ENCODE peak calls at places on chromosomes 12 and 14, in four cellular contexts. V, H, Y and E are unnamed samples.

GRCh38 chr12:93521225-93521854 is 51.1 kb upstream of the SOCS2 start:
- DNase-seq in V (peak; percentile 72), H (no peak), Y (no peak), E (no peak)

GRCh38 chr12:119320678-119321077 is 13.9 kb upstream of the CCDC60 start:
- DNase-seq in V (no peak), H (no peak), Y (no peak), E (peak; percentile 58)

GRCh38 chr12:102722147-102722546 is 194.9 kb downstream of the PAH start:
- DNase-seq in V (no peak), H (no peak), Y (no peak), E (no peak)

GRCh38 chr12:97306121-97306520 is 156.5 kb upstream of the RMST start:
- DNase-seq in V (no peak), H (no peak), Y (no peak), E (no peak)

GRCh38 chr12:123957191-123957590 is 15.4 kb downstream of the CCDC92 start:
- DNase-seq in V (no peak), H (no peak), Y (no peak), E (no peak)

GRCh38 chr14:75917322-75918251 is 64.2 kb downstream of the TGFB3 start:
- DNase-seq in V (no peak), H (no peak), Y (no peak), E (no peak)

GRCh38 chr12:59780605-59781135 is 184.8 kb downstream of the SLC16A7 start:
- DNase-seq in V (no peak), H (no peak), Y (no peak), E (no peak)

GRCh38 chr14:41642402-41643195 is 35.9 kb downstream of the LRFN5 start:
- DNase-seq in V (no peak), H (no peak), Y (no peak), E (no peak)

GRCh38 chr12:65494537-65494936 is 216.1 kb downstream of the MSRB3 start:
- DNase-seq in V (no peak), H (no peak), Y (no peak), E (no peak)

GRCh38 chr12:47112679-47113078 is 32.9 kb upstream of the AMIGO2 start:
- DNase-seq in V (no peak), H (no peak), Y (no peak), E (no peak)

GRCh38 chr12:88639361-88639760 is 59.1 kb upstream of the KITLG start:
- DNase-seq in V (no peak), H (no peak), Y (no peak), E (no peak)

GRCh38 chr14:73236157-73236556 is 1.1 kb upstream of the PAPLN start:
- DNase-seq in V (no peak), H (no peak), Y (no peak), E (no peak)

GRCh38 chr12:104477812-104478388 is 21.2 kb downstream of the CHST11 start:
- DNase-seq in V (no peak), H (no peak), Y (no peak), E (no peak)

GRCh38 chr14:55128386-55129085 is 516 bp upstream of the LGALS3 start:
- DNase-seq in V (no peak), H (no peak), Y (no peak), E (no peak)

GRCh38 chr14:54637829-54638446 is 71.0 kb downstream of the SAMD4A start:
- DNase-seq in V (no peak), H (no peak), Y (no peak), E (no peak)

GRCh38 chr14:42224053-42224888 is 617.6 kb downstream of the LRFN5 start:
- DNase-seq in V (peak; percentile 52), H (peak; percentile 60), Y (no peak), E (peak; percentile 84)

GRCh38 chr12:52443966-52444365 is 8.0 kb downstream of the KRT6B start:
- DNase-seq in V (no peak), H (no peak), Y (no peak), E (no peak)

GRCh38 chr12:52440821-52441319 is 6.7 kb upstream of the KRT75 start:
- DNase-seq in V (no peak), H (no peak), Y (no peak), E (peak; percentile 48)

GRCh38 chr12:52444647-52445595 is 7.0 kb downstream of the KRT6B start:
- DNase-seq in V (no peak), H (no peak), Y (no peak), E (no peak)

GRCh38 chr12:52441320-52441911 is 7.2 kb upstream of the KRT75 start:
- DNase-seq in V (no peak), H (no peak), Y (no peak), E (peak; percentile 29)

DNA sequence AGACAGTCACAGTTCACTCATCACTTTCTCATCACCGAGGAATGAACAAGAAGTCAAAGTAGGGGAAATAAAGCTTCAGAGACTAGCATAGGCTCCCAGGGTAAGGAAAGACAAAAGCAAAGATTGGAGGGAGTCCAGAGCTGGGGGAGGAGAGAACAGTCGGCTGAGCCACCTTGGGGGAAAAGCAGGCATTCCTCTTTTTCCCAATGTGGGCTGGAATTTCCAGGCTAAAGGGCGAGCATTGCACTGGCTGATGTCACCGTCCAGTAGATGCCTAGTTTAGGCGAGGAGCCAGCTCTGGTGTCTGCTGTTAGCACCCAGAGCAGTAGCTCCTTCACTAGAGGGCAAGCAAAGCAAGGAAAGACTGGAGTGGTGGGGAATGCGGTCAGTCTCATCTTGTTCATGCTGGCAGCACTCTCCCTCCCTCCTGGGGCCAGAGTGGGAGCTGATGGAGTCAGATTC is 8.5 kb upstream of the KRT75 start:
- DNase-seq in V (no peak), H (no peak), Y (no peak), E (peak; percentile 54)
- H3K4me3 ChIP-seq in V (no peak overlapping the region), H (no peak overlapping the region), Y (no peak overlapping the region), E (no peak overlapping the region)

GRCh38 chr12:57883057-57883456 is 36.5 kb upstream of the CTDSP2 start:
- DNase-seq in V (no peak), H (no peak), Y (no peak), E (no peak)

GRCh38 chr12:57883700-57884099 is 37.2 kb upstream of the CTDSP2 start:
- DNase-seq in V (no peak), H (no peak), Y (no peak), E (no peak)

GRCh38 chr12:57877876-57878275 is 31.3 kb upstream of the CTDSP2 start:
- DNase-seq in V (no peak), H (peak; percentile 3), Y (no peak), E (no peak)

GRCh38 chr12:57882575-57882974 is 36.0 kb upstream of the CTDSP2 start:
- DNase-seq in V (no peak), H (peak; percentile 17), Y (no peak), E (no peak)

GRCh38 chr12:57881035-57881973 is 34.8 kb upstream of the CTDSP2 start:
- DNase-seq in V (no peak), H (peak; percentile 78), Y (no peak), E (no peak)
- TF ChIP-seq POLR2A in V (no peak), H (no peak), Y (no peak), E (no peak)

GRCh38 chr14:50001999-50002925 is 109.4 kb downstream of the ARF6 start:
- DNase-seq in V (peak; percentile 34), H (peak; percentile 80), Y (peak; percentile 88), E (no peak)
- H3K4me3 ChIP-seq in V (peak overlapping the region; percentile 52), H (peak overlapping the region; percentile 52), Y (peak overlapping the region; percentile 70), E (no peak overlapping the region)

GRCh38 chr14:101986953-101987352 is 22.6 kb downstream of the DYNC1H1 start:
- DNase-seq in V (no peak), H (no peak), Y (no peak), E (no peak)
- TF ChIP-seq POLR2A in V (no peak), H (no peak), Y (no peak), E (no peak)

DNA sequence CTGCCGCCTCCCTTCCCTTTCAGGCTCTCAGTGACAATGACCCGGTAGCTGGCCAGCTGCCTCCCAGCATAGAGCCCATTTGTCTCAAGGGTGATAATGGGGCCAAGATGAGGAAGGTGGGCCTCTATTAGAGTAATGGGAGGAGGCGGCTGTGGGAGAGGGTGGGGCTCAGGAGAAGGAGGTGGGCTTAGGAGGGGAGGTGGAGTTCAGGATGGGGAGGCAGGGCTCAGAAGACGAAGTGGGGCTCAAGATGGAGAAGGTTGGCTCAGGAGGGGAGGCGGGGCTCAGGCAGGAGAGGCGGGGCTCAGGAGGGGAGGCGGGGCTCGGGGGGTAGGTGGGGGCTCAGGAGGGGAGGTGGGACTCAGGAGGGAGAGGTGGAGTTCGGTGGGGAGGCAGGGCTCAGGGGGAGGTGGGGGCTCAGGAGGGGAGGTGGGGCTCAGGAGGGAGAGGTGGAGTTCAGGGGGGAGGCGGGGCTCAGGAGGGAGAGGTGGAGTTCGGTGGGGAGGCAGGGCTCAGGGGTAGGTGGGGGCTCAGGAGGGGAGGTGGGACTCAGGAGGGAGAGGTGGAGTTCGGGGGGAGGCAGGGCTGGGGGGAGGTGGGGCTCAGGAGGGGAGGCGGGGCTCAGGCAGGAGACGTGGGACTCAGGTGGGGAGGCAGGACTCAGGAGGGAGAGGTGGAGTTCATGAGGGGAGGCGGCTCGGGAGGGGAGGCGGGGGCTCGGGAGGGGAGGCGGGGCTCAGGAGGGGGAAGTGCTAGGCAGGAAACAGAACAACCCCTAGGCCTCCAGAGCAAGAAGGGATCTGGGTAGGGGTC is 36.8 kb downstream of the IQSEC3 start:
- DNase-seq in V (no peak), H (no peak), Y (no peak), E (no peak)
- H3K4me3 ChIP-seq in V (no peak overlapping the region), H (no peak overlapping the region), Y (no peak overlapping the region), E (no peak overlapping the region)

GRCh38 chr14:105398044-105398725 is at the start of gene TEX22:
- DNase-seq in V (peak; percentile 89), H (peak; percentile 96), Y (peak; percentile 98), E (peak; percentile 73)
- TF ChIP-seq POLR2A in V (no peak), H (peak; percentile 63), Y (peak; percentile 59), E (no peak)

DNA sequence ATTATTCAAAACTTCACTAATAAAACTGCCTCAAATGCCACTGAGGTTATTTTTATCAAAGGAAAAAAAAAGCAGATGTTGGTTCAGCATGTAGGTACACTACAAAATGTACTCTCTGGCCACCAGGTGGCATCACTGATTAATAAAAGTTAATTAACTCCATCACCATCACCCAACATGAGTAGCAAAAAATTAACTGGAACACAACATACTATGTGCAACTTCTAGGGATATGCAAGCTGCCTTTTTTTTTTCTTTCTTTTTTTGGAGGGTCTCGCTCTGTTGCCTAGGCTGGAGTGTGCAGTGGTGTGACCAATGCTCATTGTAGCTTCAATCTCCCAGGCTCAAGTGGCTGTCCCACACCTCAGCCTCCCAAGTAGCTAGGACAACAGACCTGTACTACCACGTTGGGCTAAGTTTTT is 43.8 kb upstream of the NR2C1 start:
- DNase-seq in V (peak; percentile 74), H (peak; percentile 84), Y (no peak), E (peak; percentile 71)
- H3K4me3 ChIP-seq in V (no peak overlapping the region), H (no peak overlapping the region), Y (no peak overlapping the region), E (no peak overlapping the region)

GRCh38 chr12:6195665-6196535 is 4.3 kb upstream of the CD9 start:
- DNase-seq in V (peak; percentile 91), H (peak; percentile 94), Y (peak; percentile 88), E (peak; percentile 98)
- TF ChIP-seq POLR2A in V (no peak), H (peak; percentile 42), Y (no peak), E (no peak)